ENCODE peak calls at places on chromosomes 16 and 17, in eight cellular contexts. J is esophagus squamous epithelium, V is esophagus muscularis mucosa, Z is A549, P is tibial artery, B is lung, U is BJ, D is fibroblast of mammary gland. Q is an unnamed sample.

GRCh38 chr16:90057738-90058173 is 19.4 kb downstream of the PRDM7 start:
- DNase-seq in J (no peak), V (no peak), Z (no peak), P (no peak), B (no peak), U (peak), D (peak), Q (no peak)

GRCh38 chr17:61766520-61766919 is 96.8 kb downstream of the BRIP1 start:
- DNase-seq in J (no peak), V (no peak), Z (no peak), P (no peak), B (no peak), U (no peak), D (no peak), Q (no peak)

GRCh38 chr16:59412275-59412841 is 678.2 kb upstream of the GOT2 start:
- DNase-seq in J (no peak), V (no peak), Z (peak), P (no peak), B (no peak), U (no peak), D (peak), Q (no peak)

GRCh38 chr16:76910931-76911330 is 280.1 kb upstream of the MON1B start:
- DNase-seq in J (no peak), V (no peak), Z (peak), P (no peak), B (no peak), U (no peak), D (peak), Q (peak)

GRCh38 chr16:9138731-9139501 is 47.5 kb downstream of the HAPSTR1 start:
- DNase-seq in J (no peak), V (no peak), Z (peak), P (peak), B (peak), U (no peak), D (peak), Q (no peak)

GRCh38 chr16:80040814-80041213 is 440.3 kb upstream of the MAF start:
- DNase-seq in J (no peak), V (no peak), Z (no peak), P (no peak), B (no peak), U (no peak), D (no peak), Q (no peak)

GRCh38 chr17:81921996-81922565 is 4.1 kb upstream of the SIRT7 start:
- DNase-seq in J (no peak), V (no peak), Z (no peak), P (no peak), B (no peak), U (no peak), D (no peak), Q (no peak)

GRCh38 chr17:37813753-37814152 is 68.9 kb upstream of the HNF1B start:
- DNase-seq in J (no peak), V (no peak), Z (peak), P (no peak), B (no peak), U (peak), D (peak), Q (peak)

GRCh38 chr17:63985387-63986140 is 12.6 kb upstream of the PRR29 start:
- DNase-seq in J (no peak), V (no peak), Z (no peak), P (no peak), B (no peak), U (no peak), D (no peak), Q (no peak)

GRCh38 chr17:76384222-76384986 is at the start of gene SPHK1:
- DNase-seq in J (no peak), V (no peak), Z (peak), P (peak), B (peak), U (no peak), D (peak), Q (no peak)

GRCh38 chr17:61805399-61805798 is 57.9 kb downstream of the BRIP1 start:
- DNase-seq in J (no peak), V (no peak), Z (no peak), P (no peak), B (no peak), U (peak), D (peak), Q (no peak)

GRCh38 chr17:35244345-35245195 is 1.7 kb downstream of the SLFN5 start:
- DNase-seq in J (peak), V (peak), Z (peak), P (peak), B (peak), U (peak), D (peak), Q (peak)

GRCh38 chr17:72592242-72592966 is 471.6 kb downstream of the SOX9 start:
- DNase-seq in J (no peak), V (no peak), Z (peak), P (no peak), B (peak), U (no peak), D (peak), Q (peak)

GRCh38 chr17:19867654-19868395 is at the start of gene ULK2:
- DNase-seq in J (no peak), V (no peak), Z (peak), P (peak), B (peak), U (no peak), D (peak), Q (peak)

GRCh38 chr16:9053006-9053601 is 38.3 kb upstream of the HAPSTR1 start:
- DNase-seq in J (no peak), V (no peak), Z (peak), P (no peak), B (peak), U (no peak), D (peak), Q (no peak)

GRCh38 chr17:79852748-79853147 is 13.5 kb upstream of the CBX4 start:
- DNase-seq in J (no peak), V (no peak), Z (peak), P (no peak), B (no peak), U (no peak), D (peak), Q (no peak)

GRCh38 chr17:76575570-76575969 is 10.1 kb downstream of the ST6GALNAC2 start:
- DNase-seq in J (no peak), V (no peak), Z (no peak), P (no peak), B (no peak), U (no peak), D (no peak), Q (no peak)

GRCh38 chr16:57732011-57732410 is 3.6 kb upstream of the KATNB1 start:
- DNase-seq in J (no peak), V (no peak), Z (no peak), P (no peak), B (no peak), U (peak), D (peak), Q (peak)

GRCh38 chr16:53893731-53894435 is 189.9 kb downstream of the FTO start:
- DNase-seq in J (no peak), V (no peak), Z (peak), P (no peak), B (no peak), U (peak), D (peak), Q (no peak)

GRCh38 chr16:23362460-23363317 is 60.6 kb downstream of the SCNN1B start:
- DNase-seq in J (no peak), V (no peak), Z (peak), P (no peak), B (peak), U (no peak), D (no peak), Q (no peak)

GRCh38 chr16:49542391-49542891 is 168.8 kb downstream of the C16orf78 start:
- DNase-seq in J (no peak), V (no peak), Z (no peak), P (no peak), B (no peak), U (no peak), D (no peak), Q (no peak)

GRCh38 chr17:32660496-32660895 is 173.7 kb downstream of the CDK5R1 start:
- DNase-seq in J (no peak), V (no peak), Z (no peak), P (no peak), B (no peak), U (no peak), D (no peak), Q (no peak)

GRCh38 chr17:57009737-57010445 is 32.0 kb downstream of the SCPEP1 start:
- DNase-seq in J (no peak), V (no peak), Z (peak), P (no peak), B (peak), U (no peak), D (peak), Q (no peak)

GRCh38 chr17:2871720-2872119 is 75.5 kb downstream of the RAP1GAP2 start:
- DNase-seq in J (no peak), V (no peak), Z (no peak), P (no peak), B (no peak), U (no peak), D (peak), Q (no peak)

GRCh38 chr17:6163632-6164319 is 93.6 kb downstream of the WSCD1 start:
- DNase-seq in J (no peak), V (no peak), Z (no peak), P (no peak), B (no peak), U (no peak), D (peak), Q (no peak)

GRCh38 chr17:49880291-49881053 is 32.6 kb upstream of the TAC4 start:
- DNase-seq in J (no peak), V (no peak), Z (peak), P (no peak), B (peak), U (no peak), D (peak), Q (peak)

GRCh38 chr16:57042157-57043111 is 49.9 kb upstream of the CPNE2 start:
- DNase-seq in J (no peak), V (no peak), Z (no peak), P (no peak), B (no peak), U (no peak), D (no peak), Q (no peak)

GRCh38 chr17:79648181-79648831 is 37.5 kb upstream of the RBFOX3 start:
- DNase-seq in J (no peak), V (peak), Z (no peak), P (peak), B (no peak), U (no peak), D (no peak), Q (no peak)

GRCh38 chr16:3022697-3023414 is 886 bp downstream of the HCFC1R1 start:
- DNase-seq in J (no peak), V (no peak), Z (peak), P (peak), B (no peak), U (no peak), D (peak), Q (no peak)

GRCh38 chr17:13562271-13562800 is 39.4 kb downstream of the HS3ST3A1 start:
- DNase-seq in J (no peak), V (no peak), Z (peak), P (no peak), B (peak), U (no peak), D (peak), Q (no peak)

GRCh38 chr17:1577186-1577585 is 14.6 kb upstream of the PITPNA start:
- DNase-seq in J (no peak), V (peak), Z (peak), P (peak), B (peak), U (peak), D (peak), Q (peak)

GRCh38 chr16:22897184-22897583 is 83.2 kb downstream of the HS3ST2 start:
- DNase-seq in J (no peak), V (no peak), Z (no peak), P (no peak), B (no peak), U (no peak), D (no peak), Q (no peak)

GRCh38 chr17:7383742-7384488 is 3.0 kb downstream of the TNK1 start:
- DNase-seq in J (no peak), V (peak), Z (no peak), P (no peak), B (no peak), U (no peak), D (no peak), Q (no peak)

GRCh38 chr17:80361495-80362220 is 53.3 kb upstream of the ENDOV start:
- DNase-seq in J (no peak), V (no peak), Z (peak), P (peak), B (no peak), U (no peak), D (peak), Q (no peak)

GRCh38 chr16:58375386-58375785 is 16.9 kb upstream of the GINS3 start:
- DNase-seq in J (no peak), V (no peak), Z (no peak), P (no peak), B (no peak), U (no peak), D (no peak), Q (no peak)

GRCh38 chr17:78421084-78421533 is 42.7 kb downstream of the PGS1 start:
- DNase-seq in J (no peak), V (no peak), Z (no peak), P (no peak), B (no peak), U (no peak), D (no peak), Q (no peak)

GRCh38 chr17:78423961-78424747 is 45.7 kb downstream of the PGS1 start:
- DNase-seq in J (no peak), V (no peak), Z (no peak), P (no peak), B (no peak), U (no peak), D (no peak), Q (no peak)

GRCh38 chr17:78422872-78423588 is 44.6 kb downstream of the PGS1 start:
- DNase-seq in J (no peak), V (no peak), Z (no peak), P (no peak), B (no peak), U (no peak), D (no peak), Q (no peak)

GRCh38 chr17:78421534-78422266 is 43.3 kb downstream of the PGS1 start:
- DNase-seq in J (no peak), V (no peak), Z (peak), P (peak), B (peak), U (peak), D (peak), Q (peak)

DNA sequence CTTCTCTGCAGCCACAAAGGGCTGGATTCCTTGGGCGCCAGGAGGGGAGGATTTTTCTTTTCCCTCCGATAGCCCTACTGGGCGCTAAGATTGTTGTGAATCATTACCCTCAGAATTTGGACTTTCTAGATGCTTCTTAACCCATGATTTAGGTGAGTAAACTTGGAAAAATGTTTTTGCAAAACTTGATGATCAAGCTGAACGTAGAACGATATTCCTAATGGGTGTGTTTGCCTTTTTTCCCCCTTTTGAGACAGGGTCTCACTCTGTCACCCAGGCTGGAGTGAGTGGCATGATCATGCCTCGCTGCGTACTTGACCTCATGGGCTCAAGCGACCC is 43.8 kb downstream of the PGS1 start:
- DNase-seq in J (no peak), V (no peak), Z (no peak), P (no peak), B (no peak), U (no peak), D (no peak), Q (no peak)
- TF ChIP-seq CTCF in J (no peak), V (no peak), Z (no peak), P (no peak), B (no peak), U (no peak), D (no peak), Q (no peak)

DNA sequence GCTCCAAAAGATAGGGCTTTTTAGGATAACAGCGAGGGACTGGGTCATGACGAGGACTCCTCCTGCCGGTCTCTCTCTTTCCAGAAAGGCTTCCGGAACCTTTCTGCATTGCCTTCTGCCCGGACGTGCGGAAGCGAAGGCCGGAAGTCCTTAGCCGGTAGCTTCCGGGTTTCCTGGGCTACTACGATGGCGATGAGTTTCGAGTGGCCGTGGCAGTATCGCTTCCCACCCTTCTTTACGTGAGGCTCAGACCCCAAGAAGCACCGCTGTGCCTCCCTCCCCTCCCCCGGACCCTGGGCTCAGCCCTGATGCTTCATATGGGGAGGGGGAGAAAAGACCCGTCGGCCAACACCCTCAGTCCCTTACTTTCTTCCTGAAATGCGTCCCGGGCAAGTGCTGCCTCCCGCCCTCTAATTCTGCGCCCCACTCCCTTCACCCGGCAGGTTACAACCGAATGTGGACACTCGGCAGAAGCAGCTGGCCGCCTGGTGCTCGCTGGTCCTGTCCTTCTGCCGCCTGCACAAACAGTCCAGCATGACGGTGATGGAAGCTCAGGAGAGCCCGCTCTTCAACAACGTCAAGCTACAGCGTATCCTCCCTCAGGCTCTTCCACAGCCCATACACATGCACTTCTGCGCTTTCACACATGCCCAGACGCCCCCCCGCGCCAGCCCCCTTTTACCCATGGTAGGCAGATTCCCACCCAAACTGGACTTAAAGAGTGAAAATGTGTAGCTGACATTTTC is at the start of gene VPS25:
- DNase-seq in J (no peak), V (no peak), Z (peak), P (peak), B (peak), U (peak), D (peak), Q (peak)
- TF ChIP-seq CTCF in J (peak), V (peak), Z (no peak), P (no peak), B (no peak), U (peak), D (peak), Q (peak)

GRCh38 chr16:73565925-73566324 is 518.0 kb upstream of the ZFHX3 start:
- DNase-seq in J (no peak), V (no peak), Z (no peak), P (no peak), B (no peak), U (no peak), D (no peak), Q (no peak)

GRCh38 chr16:73563709-73564108 is 515.8 kb upstream of the ZFHX3 start:
- DNase-seq in J (no peak), V (no peak), Z (no peak), P (no peak), B (no peak), U (no peak), D (no peak), Q (no peak)

GRCh38 chr16:73569266-73569665 is 521.3 kb upstream of the ZFHX3 start:
- DNase-seq in J (no peak), V (no peak), Z (no peak), P (no peak), B (no peak), U (no peak), D (no peak), Q (no peak)

GRCh38 chr16:73568769-73569168 is 520.8 kb upstream of the ZFHX3 start:
- DNase-seq in J (no peak), V (no peak), Z (no peak), P (no peak), B (no peak), U (no peak), D (no peak), Q (no peak)

DNA sequence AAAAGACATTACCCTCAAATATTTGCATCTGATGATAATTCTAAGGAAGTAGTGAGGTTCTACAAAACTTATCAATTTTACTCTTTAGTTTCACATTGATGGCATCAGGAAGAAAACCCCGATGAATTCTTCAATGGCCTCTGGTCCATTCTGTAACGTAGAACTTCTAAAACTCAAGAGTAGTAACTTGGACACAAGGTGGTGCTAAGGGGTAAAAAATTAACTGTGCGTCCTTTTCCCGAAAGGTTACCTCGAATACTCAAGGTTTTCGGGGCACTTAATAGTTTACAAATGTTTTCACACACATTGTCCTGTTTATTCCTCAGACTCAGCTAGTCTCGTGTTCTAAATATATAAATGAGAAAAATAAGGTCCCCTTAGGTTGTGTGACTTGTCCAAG is 517.3 kb upstream of the ZFHX3 start:
- DNase-seq in J (no peak), V (no peak), Z (peak), P (no peak), B (no peak), U (no peak), D (no peak), Q (no peak)
- TF ChIP-seq CTCF in J (no peak), V (no peak), Z (peak), P (peak), B (no peak), U (no peak), D (no peak), Q (no peak)

DNA sequence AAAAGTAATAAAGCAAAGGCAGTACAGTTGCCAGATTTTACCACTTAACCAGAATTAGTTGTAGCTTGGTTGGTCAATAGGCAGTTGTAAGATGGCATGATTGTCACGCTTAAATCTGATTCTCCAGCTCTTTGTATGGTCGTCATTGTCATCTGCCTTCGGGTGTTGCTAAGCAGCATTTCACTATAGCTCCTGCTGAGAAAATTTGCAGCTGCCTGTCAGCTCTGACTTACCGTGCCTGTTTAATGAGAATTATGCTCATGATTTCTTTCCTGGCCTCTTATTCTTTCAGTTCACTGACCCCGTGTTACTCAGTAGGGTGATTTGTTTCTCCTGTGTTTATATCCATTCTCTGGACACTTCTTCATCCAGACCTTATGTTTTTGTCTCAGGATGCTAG is 66.7 kb downstream of the TANGO6 start:
- DNase-seq in J (no peak), V (no peak), Z (no peak), P (no peak), B (no peak), U (no peak), D (no peak), Q (no peak)
- TF ChIP-seq CTCF in J (no peak), V (no peak), Z (no peak), P (no peak), B (no peak), U (no peak), D (no peak), Q (no peak)

GRCh38 chr17:54666559-54666958 is 234.1 kb upstream of the TOM1L1 start:
- DNase-seq in J (no peak), V (no peak), Z (peak), P (no peak), B (no peak), U (no peak), D (no peak), Q (no peak)
- TF ChIP-seq CTCF in J (no peak), V (no peak), Z (no peak), P (no peak), B (no peak), U (no peak), D (no peak), Q (no peak)

Q was measured in AG09319.